ENCODE peak calls at places on chromosomes 3 and 15, in five cellular contexts. One of them, this sample, is unnamed.

GRCh38 chr15:68434021-68434420 is 2.1 kb upstream of the ITGA11 start:
- DNase-seq in left cardiac atrium: no peak
- DNase-seq in kidney glomerular epithelial cell: no peak
- DNase-seq in nucleus accumbens: no peak
- DNase-seq in NCI-H1092: no peak
- DNase-seq in this sample: no peak

GRCh38 chr3:137769321-137770065 is 5.4 kb downstream of the SOX14 start:
- DNase-seq in kidney glomerular epithelial cell: no peak
- DNase-seq in left cardiac atrium: no peak
- DNase-seq in NCI-H1092: no peak
- DNase-seq in nucleus accumbens: no peak
- DNase-seq in this sample: no peak

GRCh38 chr15:38129531-38130199 is 123.0 kb upstream of the SPRED1 start:
- DNase-seq in NCI-H1092: no peak
- DNase-seq in nucleus accumbens: peak; percentile 83
- DNase-seq in left cardiac atrium: peak; percentile 79
- DNase-seq in kidney glomerular epithelial cell: peak; percentile 64
- DNase-seq in this sample: peak; percentile 82

GRCh38 chr15:75649045-75649761 is 1.5 kb downstream of the SNX33 start:
- DNase-seq in NCI-H1092: no peak
- DNase-seq in left cardiac atrium: no peak
- DNase-seq in kidney glomerular epithelial cell: no peak
- DNase-seq in nucleus accumbens: no peak
- DNase-seq in this sample: no peak

GRCh38 chr3:117603097-117603496 is 893.5 kb downstream of the TUSC7 start:
- DNase-seq in NCI-H1092: no peak
- DNase-seq in nucleus accumbens: no peak
- DNase-seq in kidney glomerular epithelial cell: no peak
- DNase-seq in left cardiac atrium: no peak
- DNase-seq in this sample: no peak

GRCh38 chr3:11610044-11610671 is 33.6 kb downstream of the VGLL4 start:
- DNase-seq in kidney glomerular epithelial cell: no peak
- DNase-seq in left cardiac atrium: peak; percentile 65
- DNase-seq in nucleus accumbens: no peak
- DNase-seq in NCI-H1092: no peak
- DNase-seq in this sample: no peak

GRCh38 chr3:57691411-57692133 is 1.3 kb downstream of the DENND6A start:
- DNase-seq in NCI-H1092: no peak
- DNase-seq in kidney glomerular epithelial cell: peak; percentile 9
- DNase-seq in left cardiac atrium: no peak
- DNase-seq in nucleus accumbens: no peak
- DNase-seq in this sample: no peak

GRCh38 chr15:73530649-73531048 is 87.7 kb downstream of the REC114 start:
- DNase-seq in kidney glomerular epithelial cell: no peak
- DNase-seq in nucleus accumbens: no peak
- DNase-seq in NCI-H1092: no peak
- DNase-seq in left cardiac atrium: no peak
- DNase-seq in this sample: no peak

GRCh38 chr3:125022186-125022585 is 33.6 kb downstream of the HEG1 start:
- DNase-seq in nucleus accumbens: no peak
- DNase-seq in kidney glomerular epithelial cell: no peak
- DNase-seq in NCI-H1092: no peak
- DNase-seq in left cardiac atrium: no peak
- DNase-seq in this sample: no peak

GRCh38 chr3:40309925-40310635 is 573 bp downstream of the EIF1B start:
- DNase-seq in kidney glomerular epithelial cell: no peak
- DNase-seq in NCI-H1092: peak; percentile 10
- DNase-seq in left cardiac atrium: peak; percentile 62
- DNase-seq in nucleus accumbens: peak; percentile 72
- DNase-seq in this sample: no peak

GRCh38 chr3:171458857-171459129 is 1.4 kb downstream of the TNIK start:
- DNase-seq in NCI-H1092: no peak
- DNase-seq in left cardiac atrium: no peak
- DNase-seq in nucleus accumbens: peak; percentile 50
- DNase-seq in kidney glomerular epithelial cell: no peak
- DNase-seq in this sample: no peak

GRCh38 chr3:46664188-46664970 is 29.1 kb downstream of the ALS2CL start:
- DNase-seq in left cardiac atrium: peak; percentile 14
- DNase-seq in kidney glomerular epithelial cell: no peak
- DNase-seq in NCI-H1092: no peak
- DNase-seq in nucleus accumbens: no peak
- DNase-seq in this sample: no peak

GRCh38 chr3:85939026-85939616 is 980.3 kb downstream of the CADM2 start:
- DNase-seq in left cardiac atrium: no peak
- DNase-seq in kidney glomerular epithelial cell: no peak
- DNase-seq in NCI-H1092: peak; percentile 85
- DNase-seq in nucleus accumbens: peak; percentile 20
- DNase-seq in this sample: no peak

GRCh38 chr3:55771503-55771902 is 284.4 kb upstream of the WNT5A start:
- DNase-seq in NCI-H1092: no peak
- DNase-seq in left cardiac atrium: no peak
- DNase-seq in kidney glomerular epithelial cell: no peak
- DNase-seq in nucleus accumbens: no peak
- DNase-seq in this sample: no peak

GRCh38 chr15:64909546-64909945 is 2.2 kb upstream of the ANKDD1A start:
- DNase-seq in NCI-H1092: no peak
- DNase-seq in nucleus accumbens: no peak
- DNase-seq in kidney glomerular epithelial cell: no peak
- DNase-seq in left cardiac atrium: no peak
- DNase-seq in this sample: no peak

GRCh38 chr3:39502838-39503145 is 35.3 kb downstream of the MOBP start:
- DNase-seq in nucleus accumbens: no peak
- DNase-seq in kidney glomerular epithelial cell: no peak
- DNase-seq in NCI-H1092: no peak
- DNase-seq in left cardiac atrium: no peak
- DNase-seq in this sample: no peak

GRCh38 chr3:15470804-15471203 is 43.4 kb downstream of the EAF1 start:
- DNase-seq in left cardiac atrium: no peak
- DNase-seq in kidney glomerular epithelial cell: no peak
- DNase-seq in NCI-H1092: no peak
- DNase-seq in nucleus accumbens: no peak
- DNase-seq in this sample: no peak

GRCh38 chr3:196166741-196167140 is 44.5 kb downstream of the ZDHHC19 start:
- DNase-seq in left cardiac atrium: no peak
- DNase-seq in nucleus accumbens: no peak
- DNase-seq in kidney glomerular epithelial cell: no peak
- DNase-seq in NCI-H1092: no peak
- DNase-seq in this sample: no peak

GRCh38 chr15:99450896-99451358 is 114.9 kb upstream of the MEF2A start:
- DNase-seq in left cardiac atrium: peak; percentile 91
- DNase-seq in kidney glomerular epithelial cell: peak; percentile 5
- DNase-seq in nucleus accumbens: no peak
- DNase-seq in NCI-H1092: no peak
- DNase-seq in this sample: no peak

GRCh38 chr3:53303957-53304356 is 43.4 kb downstream of the DCP1A start:
- DNase-seq in NCI-H1092: no peak
- DNase-seq in nucleus accumbens: no peak
- DNase-seq in kidney glomerular epithelial cell: no peak
- DNase-seq in left cardiac atrium: no peak
- DNase-seq in this sample: no peak

GRCh38 chr3:65951836-65952505 is 86.7 kb downstream of the MAGI1 start:
- DNase-seq in nucleus accumbens: no peak
- DNase-seq in left cardiac atrium: no peak
- DNase-seq in NCI-H1092: no peak
- DNase-seq in kidney glomerular epithelial cell: no peak
- DNase-seq in this sample: no peak

GRCh38 chr3:65758871-65759598 is 279.7 kb downstream of the MAGI1 start:
- DNase-seq in left cardiac atrium: no peak
- DNase-seq in kidney glomerular epithelial cell: no peak
- DNase-seq in NCI-H1092: no peak
- DNase-seq in nucleus accumbens: no peak
- DNase-seq in this sample: no peak

GRCh38 chr3:120688121-120688520 is 6.1 kb upstream of the HGD start:
- DNase-seq in kidney glomerular epithelial cell: no peak
- DNase-seq in NCI-H1092: no peak
- DNase-seq in nucleus accumbens: no peak
- DNase-seq in left cardiac atrium: no peak
- DNase-seq in this sample: no peak